ENCODE peak calls at places on chromosomes 16 and 17, in seven cellular contexts. One of them, this sample, is unnamed.

GRCh38 chr17:77132411-77133086 is 8.2 kb upstream of the SEC14L1 start:
- DNase-seq in adipocyte: peak
- DNase-seq in IMR-90: no peak
- DNase-seq in fibroblast of lung: no peak
- DNase-seq in GM23248: peak
- DNase-seq in endodermal cell: no peak
- DNase-seq in colonic mucosa: no peak
- DNase-seq in this sample: peak

GRCh38 chr16:58002411-58002790 is 1.2 kb downstream of the USB1 start:
- DNase-seq in colonic mucosa: no peak
- DNase-seq in GM23248: no peak
- DNase-seq in IMR-90: no peak
- DNase-seq in adipocyte: no peak
- DNase-seq in fibroblast of lung: no peak
- DNase-seq in endodermal cell: no peak
- DNase-seq in this sample: no peak

GRCh38 chr16:86018487-86018886 is 119.5 kb downstream of the IRF8 start:
- DNase-seq in endodermal cell: peak
- DNase-seq in fibroblast of lung: peak
- DNase-seq in adipocyte: peak
- DNase-seq in IMR-90: peak
- DNase-seq in GM23248: peak
- DNase-seq in colonic mucosa: peak
- DNase-seq in this sample: no peak

GRCh38 chr17:78368854-78369495 is 9.1 kb upstream of the SOCS3 start:
- DNase-seq in endodermal cell: peak
- DNase-seq in colonic mucosa: no peak
- DNase-seq in IMR-90: no peak
- DNase-seq in GM23248: no peak
- DNase-seq in fibroblast of lung: no peak
- DNase-seq in adipocyte: no peak
- DNase-seq in this sample: no peak

GRCh38 chr16:12535535-12536411 is 267.9 kb downstream of the CPPED1 start:
- DNase-seq in endodermal cell: peak
- DNase-seq in IMR-90: no peak
- DNase-seq in adipocyte: no peak
- DNase-seq in colonic mucosa: no peak
- DNase-seq in fibroblast of lung: no peak
- DNase-seq in GM23248: no peak
- DNase-seq in this sample: no peak

GRCh38 chr17:44247346-44248219 is 20.4 kb downstream of the SLC4A1 start:
- DNase-seq in fibroblast of lung: no peak
- DNase-seq in IMR-90: no peak
- DNase-seq in GM23248: no peak
- DNase-seq in endodermal cell: no peak
- DNase-seq in adipocyte: no peak
- DNase-seq in colonic mucosa: no peak
- DNase-seq in this sample: no peak

GRCh38 chr17:82297804-82298537 is 19.4 kb downstream of the CD7 start:
- DNase-seq in colonic mucosa: peak
- DNase-seq in IMR-90: peak
- DNase-seq in GM23248: peak
- DNase-seq in fibroblast of lung: peak
- DNase-seq in adipocyte: peak
- DNase-seq in endodermal cell: peak
- DNase-seq in this sample: peak

GRCh38 chr17:5115673-5116651 is at the start of gene USP6:
- DNase-seq in fibroblast of lung: no peak
- DNase-seq in adipocyte: peak
- DNase-seq in colonic mucosa: no peak
- DNase-seq in endodermal cell: peak
- DNase-seq in IMR-90: no peak
- DNase-seq in GM23248: peak
- DNase-seq in this sample: no peak

GRCh38 chr17:38563362-38564253 is 42.1 kb downstream of the SRCIN1 start:
- DNase-seq in adipocyte: no peak
- DNase-seq in endodermal cell: peak
- DNase-seq in colonic mucosa: no peak
- DNase-seq in IMR-90: no peak
- DNase-seq in GM23248: no peak
- DNase-seq in fibroblast of lung: no peak
- DNase-seq in this sample: no peak

GRCh38 chr17:16415031-16415924 is at the start of gene TRPV2:
- DNase-seq in GM23248: no peak
- DNase-seq in adipocyte: no peak
- DNase-seq in endodermal cell: peak
- DNase-seq in colonic mucosa: peak
- DNase-seq in IMR-90: no peak
- DNase-seq in fibroblast of lung: no peak
- DNase-seq in this sample: peak

GRCh38 chr17:79619636-79620206 is 8.9 kb upstream of the RBFOX3 start:
- DNase-seq in adipocyte: no peak
- DNase-seq in endodermal cell: peak
- DNase-seq in IMR-90: no peak
- DNase-seq in colonic mucosa: no peak
- DNase-seq in fibroblast of lung: no peak
- DNase-seq in GM23248: no peak
- DNase-seq in this sample: no peak

GRCh38 chr16:55832425-55832787 is 490 bp downstream of the CES1 start:
- DNase-seq in IMR-90: no peak
- DNase-seq in GM23248: no peak
- DNase-seq in colonic mucosa: no peak
- DNase-seq in adipocyte: no peak
- DNase-seq in endodermal cell: peak
- DNase-seq in fibroblast of lung: no peak
- DNase-seq in this sample: no peak

DNA sequence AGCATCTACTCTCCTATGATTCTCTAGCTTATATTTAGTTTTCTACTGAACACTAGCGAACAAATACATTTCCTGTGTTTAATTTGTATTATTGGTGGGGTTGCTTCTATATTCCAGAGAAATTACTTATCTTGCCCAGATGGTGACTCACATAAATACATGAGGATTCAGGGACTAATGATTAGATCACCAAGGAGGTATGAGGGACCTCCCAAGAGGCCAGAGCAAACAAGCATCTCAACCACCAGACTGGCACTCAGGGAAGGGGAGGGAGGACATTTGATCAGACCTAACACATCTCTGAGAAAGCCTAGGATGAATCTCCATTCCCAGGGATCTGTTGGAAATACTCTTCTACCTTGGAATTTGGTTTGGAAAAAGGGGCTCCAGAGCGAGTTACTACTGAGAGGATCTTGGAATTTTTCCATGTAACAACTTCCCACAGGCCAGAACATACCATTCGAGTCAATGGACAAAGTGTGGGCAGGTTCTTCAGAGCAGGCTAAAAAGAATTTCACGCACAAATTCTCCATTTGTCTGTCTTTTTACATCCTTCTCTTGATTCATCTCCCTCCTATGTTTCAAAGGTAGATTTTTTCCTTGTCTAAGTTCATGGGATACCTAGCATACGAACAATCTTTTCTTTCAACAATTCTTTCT is 262.6 kb upstream of the MYOCD start:
- DNase-seq in GM23248: peak
- DNase-seq in colonic mucosa: no peak
- DNase-seq in fibroblast of lung: peak
- DNase-seq in IMR-90: peak
- DNase-seq in endodermal cell: no peak
- DNase-seq in adipocyte: peak
- DNase-seq in this sample: peak
- H3K9ac ChIP-seq in GM23248: no peak
- H3K9ac ChIP-seq in colonic mucosa: no peak
- H3K9ac ChIP-seq in fibroblast of lung: no peak
- H3K9ac ChIP-seq in IMR-90: no peak
- H3K9ac ChIP-seq in endodermal cell: no peak
- H3K9ac ChIP-seq in adipocyte: no peak
- H3K9ac ChIP-seq in this sample: no peak

DNA sequence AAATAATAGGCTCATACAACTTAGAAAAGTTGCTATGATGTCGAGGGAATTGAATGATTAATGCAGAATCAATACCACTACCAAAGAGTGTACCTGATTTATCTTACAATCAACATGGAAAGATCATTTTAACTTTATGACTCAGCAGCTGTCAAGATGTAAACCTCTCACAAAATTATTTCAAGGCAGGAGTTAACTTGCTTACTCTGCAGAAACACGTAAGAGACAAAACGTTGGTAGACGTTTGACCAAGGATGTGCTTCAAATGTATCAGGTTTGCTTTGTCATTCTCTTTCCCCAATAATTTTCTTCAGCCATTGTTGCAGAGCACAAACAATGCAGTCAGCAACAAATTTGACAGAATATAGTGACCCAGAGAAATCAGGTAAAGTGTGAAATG is 415.8 kb upstream of the KIF2B start:
- DNase-seq in IMR-90: no peak
- DNase-seq in colonic mucosa: no peak
- DNase-seq in adipocyte: no peak
- DNase-seq in endodermal cell: no peak
- DNase-seq in GM23248: no peak
- DNase-seq in fibroblast of lung: no peak
- DNase-seq in this sample: no peak
- H3K9ac ChIP-seq in IMR-90: no peak
- H3K9ac ChIP-seq in colonic mucosa: no peak
- H3K9ac ChIP-seq in adipocyte: no peak
- H3K9ac ChIP-seq in endodermal cell: no peak
- H3K9ac ChIP-seq in GM23248: no peak
- H3K9ac ChIP-seq in fibroblast of lung: no peak
- H3K9ac ChIP-seq in this sample: no peak

DNA sequence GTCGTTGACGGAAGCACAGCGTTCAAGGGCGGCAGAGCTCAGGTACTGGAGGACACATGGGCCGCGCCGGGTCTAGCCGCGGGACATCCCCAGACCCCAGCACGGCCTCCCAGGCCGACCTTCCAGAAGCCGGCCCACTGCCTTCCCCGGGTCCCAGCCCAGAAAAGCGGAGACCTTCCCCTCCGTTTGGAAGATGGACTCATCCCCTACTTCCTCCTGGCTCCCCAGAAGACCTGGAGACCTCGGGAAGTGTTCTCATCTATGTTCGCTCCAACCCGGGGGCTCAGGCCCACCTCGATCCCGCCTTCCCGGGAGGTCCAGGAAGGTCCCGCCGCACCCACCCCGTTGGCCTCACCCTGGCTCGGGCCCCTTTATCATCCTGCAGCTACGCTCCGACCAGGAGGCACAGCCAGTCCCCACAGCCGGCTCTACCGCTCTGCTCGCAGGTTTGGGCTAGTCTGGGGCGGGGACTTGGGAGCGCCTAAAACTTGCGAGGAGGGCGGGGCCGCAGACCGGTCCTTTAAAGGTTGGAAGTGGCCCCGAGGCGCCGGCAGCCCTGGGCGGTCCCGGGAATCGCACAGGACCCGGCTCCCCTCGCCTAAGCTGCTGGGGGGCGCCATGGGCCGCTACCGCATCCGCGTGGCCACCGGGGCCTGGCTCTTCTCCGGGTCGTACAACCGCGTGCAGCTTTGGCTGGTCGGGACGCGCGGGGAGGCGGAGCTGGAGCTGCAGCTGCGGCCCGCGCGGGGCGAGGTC is at the start of gene ALOX12:
- DNase-seq in colonic mucosa: peak
- DNase-seq in IMR-90: no peak
- DNase-seq in endodermal cell: peak
- DNase-seq in adipocyte: no peak
- DNase-seq in fibroblast of lung: peak
- DNase-seq in GM23248: peak
- DNase-seq in this sample: no peak
- H3K9ac ChIP-seq in colonic mucosa: no peak
- H3K9ac ChIP-seq in IMR-90: no peak
- H3K9ac ChIP-seq in endodermal cell: no peak
- H3K9ac ChIP-seq in adipocyte: peak
- H3K9ac ChIP-seq in fibroblast of lung: no peak
- H3K9ac ChIP-seq in GM23248: peak
- H3K9ac ChIP-seq in this sample: no peak

GRCh38 chr16:66751992-66752322 is 548 bp upstream of the DYNC1LI2 start:
- DNase-seq in colonic mucosa: no peak
- DNase-seq in fibroblast of lung: no peak
- DNase-seq in IMR-90: no peak
- DNase-seq in GM23248: no peak
- DNase-seq in endodermal cell: no peak
- DNase-seq in adipocyte: no peak
- DNase-seq in this sample: no peak

GRCh38 chr16:66752379-66752778 is 970 bp upstream of the DYNC1LI2 start:
- DNase-seq in adipocyte: no peak
- DNase-seq in IMR-90: no peak
- DNase-seq in GM23248: no peak
- DNase-seq in colonic mucosa: no peak
- DNase-seq in endodermal cell: no peak
- DNase-seq in fibroblast of lung: no peak
- DNase-seq in this sample: no peak

GRCh38 chr16:66754819-66755218 is 3.4 kb upstream of the DYNC1LI2 start:
- DNase-seq in fibroblast of lung: no peak
- DNase-seq in GM23248: no peak
- DNase-seq in endodermal cell: no peak
- DNase-seq in colonic mucosa: no peak
- DNase-seq in adipocyte: no peak
- DNase-seq in IMR-90: no peak
- DNase-seq in this sample: no peak

GRCh38 chr16:66752958-66753357 is 1.5 kb upstream of the DYNC1LI2 start:
- DNase-seq in colonic mucosa: no peak
- DNase-seq in GM23248: no peak
- DNase-seq in fibroblast of lung: no peak
- DNase-seq in endodermal cell: no peak
- DNase-seq in adipocyte: no peak
- DNase-seq in IMR-90: no peak
- DNase-seq in this sample: no peak

GRCh38 chr16:66754211-66754610 is 2.8 kb upstream of the DYNC1LI2 start:
- DNase-seq in IMR-90: no peak
- DNase-seq in endodermal cell: no peak
- DNase-seq in GM23248: no peak
- DNase-seq in colonic mucosa: no peak
- DNase-seq in adipocyte: no peak
- DNase-seq in fibroblast of lung: no peak
- DNase-seq in this sample: no peak
- H3K9ac ChIP-seq in IMR-90: no peak
- H3K9ac ChIP-seq in endodermal cell: no peak
- H3K9ac ChIP-seq in GM23248: no peak
- H3K9ac ChIP-seq in colonic mucosa: no peak
- H3K9ac ChIP-seq in adipocyte: no peak
- H3K9ac ChIP-seq in fibroblast of lung: no peak
- H3K9ac ChIP-seq in this sample: no peak